ENCODE peak calls at places on chromosomes 16 and 17, in seven cellular contexts. One of them, this sample, is unnamed.

GRCh38 chr16:85285681-85286065 is 173.4 kb upstream of the CIBAR2 start:
- DNase-seq in AG09319: no peak
- DNase-seq in AG09309: no peak
- DNase-seq in substantia nigra: no peak
- DNase-seq in KBM-7: no peak
- DNase-seq in osteocyte: no peak
- DNase-seq in fibroblast of the aortic adventitia: no peak
- DNase-seq in this sample: no peak

GRCh38 chr17:65254166-65254565 is 117.0 kb downstream of the RGS9 start:
- DNase-seq in AG09319: no peak
- DNase-seq in AG09309: no peak
- DNase-seq in substantia nigra: no peak
- DNase-seq in KBM-7: no peak
- DNase-seq in osteocyte: no peak
- DNase-seq in fibroblast of the aortic adventitia: no peak
- DNase-seq in this sample: no peak

GRCh38 chr16:56281256-56281805 is 90.0 kb downstream of the GNAO1 start:
- DNase-seq in AG09319: no peak
- DNase-seq in AG09309: no peak
- DNase-seq in substantia nigra: no peak
- DNase-seq in KBM-7: peak
- DNase-seq in osteocyte: no peak
- DNase-seq in fibroblast of the aortic adventitia: no peak
- DNase-seq in this sample: no peak

GRCh38 chr16:21001262-21001661 is 100.7 kb downstream of the LYRM1 start:
- DNase-seq in AG09319: no peak
- DNase-seq in AG09309: no peak
- DNase-seq in substantia nigra: no peak
- DNase-seq in KBM-7: peak
- DNase-seq in osteocyte: no peak
- DNase-seq in fibroblast of the aortic adventitia: peak
- DNase-seq in this sample: no peak

GRCh38 chr16:22098538-22099255 is 6.4 kb downstream of the VWA3A start:
- DNase-seq in AG09319: peak
- DNase-seq in AG09309: peak
- DNase-seq in substantia nigra: no peak
- DNase-seq in KBM-7: peak
- DNase-seq in osteocyte: no peak
- DNase-seq in fibroblast of the aortic adventitia: peak
- DNase-seq in this sample: no peak

GRCh38 chr17:55157165-55157564 is 107.6 kb upstream of the HLF start:
- DNase-seq in AG09319: no peak
- DNase-seq in AG09309: no peak
- DNase-seq in substantia nigra: no peak
- DNase-seq in KBM-7: no peak
- DNase-seq in osteocyte: no peak
- DNase-seq in fibroblast of the aortic adventitia: no peak
- DNase-seq in this sample: no peak

GRCh38 chr17:58667934-58668597 is 23.8 kb downstream of the TEX14 start:
- DNase-seq in AG09319: no peak
- DNase-seq in AG09309: no peak
- DNase-seq in substantia nigra: no peak
- DNase-seq in KBM-7: no peak
- DNase-seq in osteocyte: no peak
- DNase-seq in fibroblast of the aortic adventitia: no peak
- DNase-seq in this sample: no peak

GRCh38 chr16:50273888-50274770 is 7.8 kb downstream of the ADCY7 start:
- DNase-seq in AG09319: no peak
- DNase-seq in AG09309: no peak
- DNase-seq in substantia nigra: no peak
- DNase-seq in KBM-7: peak
- DNase-seq in osteocyte: no peak
- DNase-seq in fibroblast of the aortic adventitia: no peak
- DNase-seq in this sample: no peak

GRCh38 chr17:46832945-46833839 is 14.7 kb upstream of the WNT3 start:
- DNase-seq in AG09319: no peak
- DNase-seq in AG09309: peak
- DNase-seq in substantia nigra: peak
- DNase-seq in KBM-7: no peak
- DNase-seq in osteocyte: no peak
- DNase-seq in fibroblast of the aortic adventitia: peak
- DNase-seq in this sample: peak

GRCh38 chr17:76969598-76970172 is 101.5 kb downstream of the MGAT5B start:
- DNase-seq in AG09319: no peak
- DNase-seq in AG09309: no peak
- DNase-seq in substantia nigra: no peak
- DNase-seq in KBM-7: no peak
- DNase-seq in osteocyte: no peak
- DNase-seq in fibroblast of the aortic adventitia: no peak
- DNase-seq in this sample: no peak

GRCh38 chr17:6467567-6467966 is 23.3 kb downstream of the PIMREG start:
- DNase-seq in AG09319: no peak
- DNase-seq in AG09309: no peak
- DNase-seq in substantia nigra: no peak
- DNase-seq in KBM-7: no peak
- DNase-seq in osteocyte: no peak
- DNase-seq in fibroblast of the aortic adventitia: no peak
- DNase-seq in this sample: no peak

GRCh38 chr16:49540836-49541235 is 167.2 kb downstream of the C16orf78 start:
- DNase-seq in AG09319: no peak
- DNase-seq in AG09309: no peak
- DNase-seq in substantia nigra: no peak
- DNase-seq in KBM-7: no peak
- DNase-seq in osteocyte: no peak
- DNase-seq in fibroblast of the aortic adventitia: no peak
- DNase-seq in this sample: no peak

GRCh38 chr16:51968756-51969155 is 578.2 kb downstream of the TOX3 start:
- DNase-seq in AG09319: peak
- DNase-seq in AG09309: no peak
- DNase-seq in substantia nigra: no peak
- DNase-seq in KBM-7: no peak
- DNase-seq in osteocyte: no peak
- DNase-seq in fibroblast of the aortic adventitia: no peak
- DNase-seq in this sample: no peak

GRCh38 chr16:75238132-75238852 is 13.1 kb downstream of the BCAR1 start:
- DNase-seq in AG09319: peak
- DNase-seq in AG09309: peak
- DNase-seq in substantia nigra: peak
- DNase-seq in KBM-7: no peak
- DNase-seq in osteocyte: no peak
- DNase-seq in fibroblast of the aortic adventitia: peak
- DNase-seq in this sample: peak

GRCh38 chr17:50020841-50021599 is 26.0 kb upstream of the DLX3 start:
- DNase-seq in AG09319: no peak
- DNase-seq in AG09309: no peak
- DNase-seq in substantia nigra: no peak
- DNase-seq in KBM-7: peak
- DNase-seq in osteocyte: peak
- DNase-seq in fibroblast of the aortic adventitia: no peak
- DNase-seq in this sample: no peak

GRCh38 chr17:56165017-56165720 is 11.9 kb downstream of the ANKFN1 start:
- DNase-seq in AG09319: no peak
- DNase-seq in AG09309: no peak
- DNase-seq in substantia nigra: no peak
- DNase-seq in KBM-7: no peak
- DNase-seq in osteocyte: no peak
- DNase-seq in fibroblast of the aortic adventitia: peak
- DNase-seq in this sample: no peak

GRCh38 chr16:85384831-85385462 is 228.2 kb upstream of the GSE1 start:
- DNase-seq in AG09319: no peak
- DNase-seq in AG09309: no peak
- DNase-seq in substantia nigra: no peak
- DNase-seq in KBM-7: no peak
- DNase-seq in osteocyte: no peak
- DNase-seq in fibroblast of the aortic adventitia: no peak
- DNase-seq in this sample: no peak

GRCh38 chr17:54426287-54426886 is 474.3 kb upstream of the TOM1L1 start:
- DNase-seq in AG09319: no peak
- DNase-seq in AG09309: no peak
- DNase-seq in substantia nigra: no peak
- DNase-seq in KBM-7: peak
- DNase-seq in osteocyte: no peak
- DNase-seq in fibroblast of the aortic adventitia: no peak
- DNase-seq in this sample: no peak

GRCh38 chr17:77286641-77287431 is 146.1 kb downstream of the SEC14L1 start:
- DNase-seq in AG09319: no peak
- DNase-seq in AG09309: no peak
- DNase-seq in substantia nigra: no peak
- DNase-seq in KBM-7: no peak
- DNase-seq in osteocyte: no peak
- DNase-seq in fibroblast of the aortic adventitia: no peak
- DNase-seq in this sample: no peak

GRCh38 chr17:59366040-59366757 is 34.7 kb downstream of the YPEL2 start:
- DNase-seq in AG09319: no peak
- DNase-seq in AG09309: no peak
- DNase-seq in substantia nigra: no peak
- DNase-seq in KBM-7: peak
- DNase-seq in osteocyte: no peak
- DNase-seq in fibroblast of the aortic adventitia: no peak
- DNase-seq in this sample: no peak

GRCh38 chr16:3889059-3889458 is 8.5 kb upstream of the CREBBP start:
- DNase-seq in AG09319: no peak
- DNase-seq in AG09309: no peak
- DNase-seq in substantia nigra: no peak
- DNase-seq in KBM-7: no peak
- DNase-seq in osteocyte: no peak
- DNase-seq in fibroblast of the aortic adventitia: no peak
- DNase-seq in this sample: no peak

GRCh38 chr17:35240861-35241260 is 2.0 kb upstream of the SLFN5 start:
- DNase-seq in AG09319: no peak
- DNase-seq in AG09309: no peak
- DNase-seq in substantia nigra: no peak
- DNase-seq in KBM-7: no peak
- DNase-seq in osteocyte: no peak
- DNase-seq in fibroblast of the aortic adventitia: no peak
- DNase-seq in this sample: no peak

GRCh38 chr17:57067162-57067561 is 17.9 kb upstream of the AKAP1 start:
- DNase-seq in AG09319: no peak
- DNase-seq in AG09309: no peak
- DNase-seq in substantia nigra: no peak
- DNase-seq in KBM-7: no peak
- DNase-seq in osteocyte: no peak
- DNase-seq in fibroblast of the aortic adventitia: no peak
- DNase-seq in this sample: no peak

GRCh38 chr16:57635266-57636097 is 7.1 kb downstream of the ADGRG1 start:
- DNase-seq in AG09319: no peak
- DNase-seq in AG09309: no peak
- DNase-seq in substantia nigra: no peak
- DNase-seq in KBM-7: no peak
- DNase-seq in osteocyte: no peak
- DNase-seq in fibroblast of the aortic adventitia: no peak
- DNase-seq in this sample: no peak

GRCh38 chr17:45029758-45030423 is 21.5 kb downstream of the DCAKD start:
- DNase-seq in AG09319: no peak
- DNase-seq in AG09309: no peak
- DNase-seq in substantia nigra: no peak
- DNase-seq in KBM-7: no peak
- DNase-seq in osteocyte: no peak
- DNase-seq in fibroblast of the aortic adventitia: no peak
- DNase-seq in this sample: no peak

GRCh38 chr16:85350146-85350728 is 238.0 kb upstream of the CIBAR2 start:
- DNase-seq in AG09319: no peak
- DNase-seq in AG09309: no peak
- DNase-seq in substantia nigra: no peak
- DNase-seq in KBM-7: no peak
- DNase-seq in osteocyte: no peak
- DNase-seq in fibroblast of the aortic adventitia: no peak
- DNase-seq in this sample: no peak

GRCh38 chr17:59353936-59354755 is 22.7 kb downstream of the YPEL2 start:
- DNase-seq in AG09319: no peak
- DNase-seq in AG09309: no peak
- DNase-seq in substantia nigra: no peak
- DNase-seq in KBM-7: no peak
- DNase-seq in osteocyte: no peak
- DNase-seq in fibroblast of the aortic adventitia: no peak
- DNase-seq in this sample: no peak

GRCh38 chr16:49369638-49370219 is 3.9 kb upstream of the C16orf78 start:
- DNase-seq in AG09319: no peak
- DNase-seq in AG09309: no peak
- DNase-seq in substantia nigra: no peak
- DNase-seq in KBM-7: no peak
- DNase-seq in osteocyte: no peak
- DNase-seq in fibroblast of the aortic adventitia: no peak
- DNase-seq in this sample: no peak

GRCh38 chr17:1779571-1780074 is 17.8 kb downstream of the SERPINF1 start:
- DNase-seq in AG09319: peak
- DNase-seq in AG09309: peak
- DNase-seq in substantia nigra: no peak
- DNase-seq in KBM-7: no peak
- DNase-seq in osteocyte: no peak
- DNase-seq in fibroblast of the aortic adventitia: peak
- DNase-seq in this sample: peak

GRCh38 chr17:83174859-83175550 is 95.6 kb downstream of the METRNL start:
- DNase-seq in AG09319: no peak
- DNase-seq in AG09309: no peak
- DNase-seq in substantia nigra: no peak
- DNase-seq in KBM-7: no peak
- DNase-seq in osteocyte: peak
- DNase-seq in fibroblast of the aortic adventitia: no peak
- DNase-seq in this sample: no peak

This sample was measured in skeletal muscle cell.